ENCODE peak calls at places on chromosome 2, in seven cellular contexts. C, K, G, D, Q, Z and E are unnamed samples.

GRCh38 chr2:144261336-144261735 is 258.6 kb downstream of the ZEB2 start:
- DNase-seq in C (no peak), K (no peak), G (no peak), D (no peak), Q (no peak), Z (no peak), E (no peak)

GRCh38 chr2:110679337-110679707 is 1.5 kb upstream of the BUB1 start:
- DNase-seq in C (no peak), K (no peak), G (no peak), D (no peak), Q (no peak), Z (no peak), E (no peak)

GRCh38 chr2:110216803-110217202 is 4.5 kb upstream of the MTLN start:
- DNase-seq in C (no peak), K (no peak), G (no peak), D (no peak), Q (no peak), Z (no peak), E (no peak)

GRCh38 chr2:239621611-239622010 is 220.8 kb upstream of the HDAC4 start:
- DNase-seq in C (no peak), K (no peak), G (no peak), D (no peak), Q (no peak), Z (no peak), E (no peak)

GRCh38 chr2:108637304-108637669 is 82.0 kb upstream of the RANBP2 start:
- DNase-seq in C (peak; percentile 55), K (no peak), G (no peak), D (no peak), Q (no peak), Z (no peak), E (no peak)

GRCh38 chr2:76268928-76269327 is 558.2 kb upstream of the GCFC2 start:
- DNase-seq in C (no peak), K (no peak), G (no peak), D (no peak), Q (no peak), Z (peak; percentile 91), E (no peak)

GRCh38 chr2:193303464-193303863 is 1108.7 kb upstream of the TMEFF2 start:
- DNase-seq in C (no peak), K (no peak), G (no peak), D (no peak), Q (no peak), Z (no peak), E (no peak)

GRCh38 chr2:37827455-37827854 is 97.6 kb upstream of the RMDN2 start:
- DNase-seq in C (no peak), K (no peak), G (no peak), D (no peak), Q (no peak), Z (no peak), E (no peak)

GRCh38 chr2:171272039-171272438 is 111.3 kb upstream of the TLK1 start:
- DNase-seq in C (no peak), K (no peak), G (no peak), D (no peak), Q (no peak), Z (no peak), E (no peak)

GRCh38 chr2:96963316-96963715 is 23.1 kb downstream of the FAM178B start:
- DNase-seq in C (no peak), K (no peak), G (no peak), D (no peak), Q (no peak), Z (no peak), E (no peak)

GRCh38 chr2:34387536-34387935 is 788.4 kb upstream of the FAM98A start:
- DNase-seq in C (no peak), K (no peak), G (no peak), D (no peak), Q (no peak), Z (no peak), E (no peak)

GRCh38 chr2:137977790-137978189 is 13.5 kb downstream of the HNMT start:
- DNase-seq in C (no peak), K (no peak), G (no peak), D (no peak), Q (no peak), Z (no peak), E (no peak)

GRCh38 chr2:72427022-72427861 is 279.6 kb upstream of the CYP26B1 start:
- DNase-seq in C (no peak), K (no peak), G (no peak), D (no peak), Q (no peak), Z (no peak), E (no peak)

GRCh38 chr2:201580486-201580885 is 62.8 kb downstream of the TMEM237 start:
- DNase-seq in C (no peak), K (no peak), G (no peak), D (no peak), Q (no peak), Z (no peak), E (no peak)

GRCh38 chr2:230319211-230319862 is 7.7 kb upstream of the SP140L start:
- DNase-seq in C (no peak), K (no peak), G (no peak), D (no peak), Q (no peak), Z (no peak), E (peak; percentile 58)

GRCh38 chr2:190858817-190859216 is 21.8 kb upstream of the GLS start:
- DNase-seq in C (no peak), K (no peak), G (no peak), D (no peak), Q (no peak), Z (no peak), E (no peak)

GRCh38 chr2:113136828-113137775 is 9.7 kb downstream of the IL1RN start:
- DNase-seq in C (no peak), K (no peak), G (no peak), D (peak; percentile 63), Q (no peak), Z (peak; percentile 46), E (peak; percentile 15)

GRCh38 chr2:188986839-188987238 is 12.7 kb downstream of the COL3A1 start:
- DNase-seq in C (no peak), K (no peak), G (no peak), D (no peak), Q (no peak), Z (no peak), E (no peak)

GRCh38 chr2:170142502-170142901 is 35.4 kb upstream of the MYO3B start:
- DNase-seq in C (no peak), K (no peak), G (no peak), D (no peak), Q (no peak), Z (peak; percentile 52), E (no peak)

GRCh38 chr2:119315241-119315925 is 51.3 kb downstream of the C2orf76 start:
- DNase-seq in C (no peak), K (no peak), G (no peak), D (no peak), Q (no peak), Z (no peak), E (no peak)

GRCh38 chr2:1841903-1842791 is 97.8 kb upstream of the PXDN start:
- DNase-seq in C (no peak), K (no peak), G (no peak), D (no peak), Q (no peak), Z (no peak), E (no peak)

GRCh38 chr2:219958941-219959340 is 331.5 kb downstream of the SLC4A3 start:
- DNase-seq in C (no peak), K (no peak), G (no peak), D (no peak), Q (no peak), Z (no peak), E (no peak)

GRCh38 chr2:59333007-59333406 is 1091.9 kb upstream of the FANCL start:
- DNase-seq in C (no peak), K (no peak), G (no peak), D (no peak), Q (no peak), Z (no peak), E (no peak)

GRCh38 chr2:241272722-241273551 is 42.5 kb downstream of the HDLBP start:
- DNase-seq in C (peak; percentile 81), K (peak; percentile 79), G (peak; percentile 45), D (peak; percentile 73), Q (peak; percentile 55), Z (peak; percentile 78), E (peak; percentile 47)

GRCh38 chr2:113757059-113757657 is 716 bp upstream of the SLC35F5 start:
- DNase-seq in C (no peak), K (peak; percentile 53), G (no peak), D (no peak), Q (no peak), Z (no peak), E (no peak)

GRCh38 chr2:98438190-98439133 is 6.2 kb upstream of the INPP4A start:
- DNase-seq in C (no peak), K (no peak), G (no peak), D (no peak), Q (no peak), Z (no peak), E (no peak)
- H3K9me3 ChIP-seq in C (peaks cover 30% of the 10 kb centered on the region), K (no peaks in the 10 kb centered on the region), G (peaks cover 12% of the 10 kb centered on the region), D (no peaks in the 10 kb centered on the region), Q (no peaks in the 10 kb centered on the region), Z (no peaks in the 10 kb centered on the region), E (no peaks in the 10 kb centered on the region)

GRCh38 chr2:23346029-23346428 is 39.0 kb upstream of the KLHL29 start:
- DNase-seq in C (no peak), K (no peak), G (no peak), D (no peak), Q (no peak), Z (no peak), E (no peak)
- H3K9me3 ChIP-seq in C (peaks cover 10% of the 10 kb centered on the region), K (no peaks in the 10 kb centered on the region), G (no peaks in the 10 kb centered on the region), D (no peaks in the 10 kb centered on the region), Q (no peaks in the 10 kb centered on the region), Z (no peaks in the 10 kb centered on the region), E (no peaks in the 10 kb centered on the region)

GRCh38 chr2:202687276-202687675 is 52.5 kb downstream of the FAM117B start:
- DNase-seq in C (no peak), K (no peak), G (no peak), D (no peak), Q (no peak), Z (no peak), E (no peak)

GRCh38 chr2:202682274-202682673 is 47.5 kb downstream of the FAM117B start:
- DNase-seq in C (no peak), K (no peak), G (no peak), D (no peak), Q (no peak), Z (no peak), E (no peak)

GRCh38 chr2:202679980-202680379 is 45.2 kb downstream of the FAM117B start:
- DNase-seq in C (no peak), K (no peak), G (no peak), D (no peak), Q (no peak), Z (no peak), E (no peak)

GRCh38 chr2:202680512-202680911 is 45.7 kb downstream of the FAM117B start:
- DNase-seq in C (no peak), K (no peak), G (no peak), D (no peak), Q (no peak), Z (no peak), E (no peak)

GRCh38 chr2:202681688-202682205 is 47.0 kb downstream of the FAM117B start:
- DNase-seq in C (no peak), K (no peak), G (no peak), D (peak; percentile 4), Q (no peak), Z (peak; percentile 14), E (no peak)
- H3K9me3 ChIP-seq in C (peaks cover 48% of the 10 kb centered on the region), K (no peaks in the 10 kb centered on the region), G (no peaks in the 10 kb centered on the region), D (no peaks in the 10 kb centered on the region), Q (no peaks in the 10 kb centered on the region), Z (peaks cover 14% of the 10 kb centered on the region), E (no peaks in the 10 kb centered on the region)

DNA sequence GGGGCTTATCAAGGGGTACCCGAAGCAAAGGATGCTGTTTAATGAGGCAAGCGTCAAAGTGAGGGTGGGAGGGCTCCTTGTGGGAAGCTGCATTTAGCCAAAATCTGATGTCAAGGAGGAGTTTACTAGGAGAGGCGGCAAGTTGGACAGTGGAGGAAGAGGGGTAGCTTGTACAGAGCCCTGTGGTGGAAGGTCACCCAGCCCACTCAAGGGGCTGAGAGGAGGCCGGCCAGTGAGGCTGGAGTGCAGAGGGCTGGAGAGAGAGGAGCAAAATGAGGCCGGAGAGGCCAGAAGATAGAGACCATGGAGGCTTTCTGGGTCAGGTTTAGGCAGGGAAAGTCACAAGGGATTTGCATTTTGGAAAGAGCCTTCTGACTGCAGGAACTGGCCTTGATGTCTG is 49.5 kb downstream of the ASB1 start:
- DNase-seq in C (no peak), K (no peak), G (no peak), D (no peak), Q (no peak), Z (no peak), E (no peak)
- H3K9me3 ChIP-seq in C (peaks cover 73% of the 10 kb centered on the region), K (no peaks in the 10 kb centered on the region), G (no peaks in the 10 kb centered on the region), D (peaks cover 11% of the 10 kb centered on the region), Q (peaks cover 10% of the 10 kb centered on the region), Z (peaks cover 24% of the 10 kb centered on the region), E (peaks cover 8% of the 10 kb centered on the region)